ENCODE peak calls at places on chromosomes 12 and 14, in four cellular contexts. A, K, J and Q are unnamed samples.
A peak's percentile ranks its signal among the peaks of the same experiment; 100 is the strongest.

GRCh38 chr12:66066071-66066928 is 64.2 kb downstream of the LLPH start:
- DNase-seq in K (no peak), J (no peak), A (no peak), Q (peak; percentile 78)

GRCh38 chr12:104788848-104789271 is 169.2 kb downstream of the SLC41A2 start:
- DNase-seq in J (no peak), A (no peak), K (no peak), Q (no peak)

GRCh38 chr12:32777776-32778175 is 22.1 kb upstream of the YARS2 start:
- DNase-seq in K (no peak), J (no peak), A (no peak), Q (no peak)

GRCh38 chr12:111788178-111788654 is 21.5 kb downstream of the ALDH2 start:
- DNase-seq in K (no peak), A (no peak), J (peak; percentile 48), Q (no peak)

GRCh38 chr14:61498811-61499210 is 177.4 kb downstream of the PRKCH start:
- DNase-seq in J (no peak), A (no peak), K (no peak), Q (no peak)

GRCh38 chr12:124242529-124243065 is 52.3 kb upstream of the RFLNA start:
- DNase-seq in J (no peak), A (no peak), K (no peak), Q (no peak)

GRCh38 chr14:49863483-49864262 is 11.1 kb upstream of the NEMF start:
- DNase-seq in J (peak; percentile 24), A (no peak), K (peak; percentile 49), Q (no peak)

GRCh38 chr14:68911594-68912227 is 67.4 kb downstream of the ACTN1 start:
- DNase-seq in J (peak; percentile 92), A (peak; percentile 92), K (peak; percentile 88), Q (peak; percentile 74)

GRCh38 chr12:132545955-132546354 is 56.0 kb downstream of the FBRSL1 start:
- DNase-seq in J (no peak), A (no peak), K (no peak), Q (no peak)

GRCh38 chr12:22856120-22856699 is 231.2 kb downstream of the ETNK1 start:
- DNase-seq in J (peak; percentile 37), K (peak; percentile 12), A (peak; percentile 8), Q (peak; percentile 20)

GRCh38 chr12:26691234-26691970 is 141.6 kb downstream of the ITPR2 start:
- DNase-seq in A (peak; percentile 64), K (peak; percentile 52), J (no peak), Q (peak; percentile 24)

GRCh38 chr12:674272-674781 is 11.1 kb upstream of the NINJ2 start:
- DNase-seq in A (no peak), J (no peak), K (no peak), Q (no peak)

GRCh38 chr14:96268426-96269358 is 12.7 kb downstream of the BDKRB1 start:
- DNase-seq in J (no peak), A (peak; percentile 82), K (no peak), Q (no peak)

GRCh38 chr12:12799163-12799920 is 13.8 kb upstream of the DDX47 start:
- DNase-seq in A (no peak), K (no peak), J (no peak), Q (no peak)

GRCh38 chr12:120225852-120226640 is 25.1 kb upstream of the RPLP0 start:
- DNase-seq in J (no peak), K (peak; percentile 57), A (no peak), Q (no peak)

GRCh38 chr14:96274122-96274910 is 18.3 kb downstream of the BDKRB1 start:
- DNase-seq in J (peak; percentile 61), A (no peak), K (no peak), Q (no peak)

GRCh38 chr12:53502983-53503728 is 2.1 kb downstream of the TARBP2 start:
- DNase-seq in K (no peak), J (no peak), A (no peak), Q (no peak)

GRCh38 chr12:2654741-2655140 is 140.0 kb upstream of the FKBP4 start:
- DNase-seq in K (no peak), J (no peak), A (no peak), Q (no peak)

GRCh38 chr14:22980672-22981089 is 1.7 kb downstream of the AJUBA start:
- DNase-seq in A (peak; percentile 54), J (peak; percentile 43), K (no peak), Q (peak; percentile 76)

GRCh38 chr12:108750471-108751402 is 19.4 kb upstream of the CORO1C start:
- DNase-seq in K (no peak), J (no peak), A (no peak), Q (no peak)

GRCh38 chr12:45745861-45746277 is 16.4 kb downstream of the ARID2 start:
- DNase-seq in J (peak; percentile 39), A (no peak), K (no peak), Q (no peak)

GRCh38 chr14:105500036-105500725 is 9.1 kb downstream of the TEDC1 start:
- DNase-seq in K (no peak), A (no peak), J (peak; percentile 17), Q (no peak)

GRCh38 chr14:93103392-93104080 is 12.2 kb downstream of the ITPK1 start:
- DNase-seq in K (no peak), A (no peak), J (peak; percentile 9), Q (no peak)

GRCh38 chr12:101040936-101041335 is 169.1 kb downstream of the SLC5A8 start:
- DNase-seq in K (no peak), J (no peak), A (no peak), Q (no peak)

GRCh38 chr12:107929436-107929835 is 154.9 kb downstream of the ASCL4 start:
- DNase-seq in J (peak; percentile 42), A (peak; percentile 35), K (peak; percentile 34), Q (peak; percentile 35)

GRCh38 chr12:9065607-9065856 is 50.2 kb downstream of the A2M start:
- DNase-seq in K (no peak), J (no peak), A (no peak), Q (peak; percentile 11)

GRCh38 chr12:47885012-47885501 is 19.7 kb downstream of the VDR start:
- DNase-seq in A (no peak), J (no peak), K (peak; percentile 33), Q (no peak)

GRCh38 chr12:93892431-93893210 is 215.4 kb downstream of the CRADD start:
- DNase-seq in K (no peak), J (no peak), A (no peak), Q (no peak)

GRCh38 chr12:93896962-93897361 is 219.8 kb downstream of the CRADD start:
- DNase-seq in A (no peak), K (no peak), J (no peak), Q (no peak)

GRCh38 chr12:93894391-93895095 is 217.4 kb downstream of the CRADD start:
- DNase-seq in A (no peak), J (peak; percentile 38), K (no peak), Q (no peak)

GRCh38 chr12:93895096-93895460 is 217.9 kb downstream of the CRADD start:
- DNase-seq in J (no peak), A (no peak), K (no peak), Q (no peak)

GRCh38 chr12:93896427-93896826 is 219.3 kb downstream of the CRADD start:
- DNase-seq in J (peak; percentile 24), K (peak; percentile 33), A (peak; percentile 16), Q (no peak)
- TF ChIP-seq SMC3 in J (no peak), K (no peak), A (no peak), Q (no peak)

GRCh38 chr12:10186299-10186698 is 7.5 kb downstream of the TMEM52B start:
- DNase-seq in J (no peak), K (no peak), A (no peak), Q (no peak)

GRCh38 chr12:10179871-10180270 is 1.0 kb downstream of the TMEM52B start:
- DNase-seq in J (no peak), A (no peak), K (no peak), Q (no peak)

GRCh38 chr12:10178766-10179165 is at the start of gene TMEM52B:
- DNase-seq in K (no peak), A (no peak), J (no peak), Q (no peak)

GRCh38 chr12:10184261-10184843 is 5.5 kb downstream of the TMEM52B start:
- DNase-seq in A (no peak), K (no peak), J (no peak), Q (no peak)

GRCh38 chr12:10182662-10183061 is 3.8 kb downstream of the TMEM52B start:
- DNase-seq in J (no peak), K (no peak), A (no peak), Q (no peak)
- TF ChIP-seq SMC3 in J (no peak), K (no peak), A (no peak), Q (no peak)

DNA sequence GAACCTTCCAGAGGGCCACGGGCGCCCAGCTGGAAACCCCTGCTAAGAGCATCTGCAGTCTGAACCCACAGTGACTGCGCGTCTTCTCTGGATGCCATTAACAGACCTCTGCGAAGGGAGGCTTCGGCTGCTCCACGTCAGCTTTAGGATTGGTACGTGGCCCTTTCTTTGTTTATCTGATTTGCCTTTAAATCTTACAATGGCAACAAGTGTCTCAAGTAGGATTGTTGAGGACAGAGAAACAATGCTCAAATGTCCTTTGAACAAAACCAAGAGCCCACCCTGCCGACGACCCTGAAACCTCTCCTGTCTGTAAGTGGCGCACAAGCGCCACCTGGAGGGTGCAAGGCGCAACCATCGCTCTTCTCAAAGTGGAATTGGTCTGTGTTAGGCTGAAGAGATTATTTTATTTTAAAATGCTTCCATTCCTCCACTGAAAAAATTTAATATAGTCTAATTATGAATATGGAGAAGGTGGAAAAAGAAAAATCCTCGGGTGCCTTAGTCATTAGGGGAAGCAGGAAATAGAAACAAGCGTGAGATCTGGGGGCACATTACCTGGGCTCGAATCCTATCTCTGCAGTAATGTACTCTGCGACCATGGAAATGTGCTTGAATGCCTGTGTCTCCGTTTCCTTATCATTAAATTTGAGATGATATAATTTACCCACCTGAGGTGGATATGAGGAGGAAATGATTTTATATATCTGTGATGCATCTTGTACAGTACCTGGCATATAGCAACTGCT is 82.6 kb upstream of the PTPRB start:
- DNase-seq in K (peak; percentile 46), A (no peak), J (peak; percentile 48), Q (peak; percentile 1)
- TF ChIP-seq SMC3 in K (peak; percentile 88), A (peak; percentile 95), J (peak; percentile 80), Q (peak; percentile 79)

GRCh38 chr12:96303656-96304055 is 96.6 kb downstream of the CDK17 start:
- DNase-seq in K (no peak), A (no peak), J (no peak), Q (no peak)
- TF ChIP-seq SMC3 in K (no peak), A (no peak), J (no peak), Q (no peak)

GRCh38 chr14:67391266-67391665 is 20.7 kb downstream of the PLEK2 start:
- DNase-seq in A (no peak), K (peak; percentile 85), J (no peak), Q (no peak)
- TF ChIP-seq SMC3 in A (no peak), K (no peak), J (no peak), Q (no peak)

GRCh38 chr12:123151679-123152454 is 977 bp upstream of the PITPNM2 start:
- DNase-seq in K (no peak), J (no peak), A (no peak), Q (no peak)
- TF ChIP-seq SMC3 in K (no peak), J (no peak), A (no peak), Q (no peak)

DNA sequence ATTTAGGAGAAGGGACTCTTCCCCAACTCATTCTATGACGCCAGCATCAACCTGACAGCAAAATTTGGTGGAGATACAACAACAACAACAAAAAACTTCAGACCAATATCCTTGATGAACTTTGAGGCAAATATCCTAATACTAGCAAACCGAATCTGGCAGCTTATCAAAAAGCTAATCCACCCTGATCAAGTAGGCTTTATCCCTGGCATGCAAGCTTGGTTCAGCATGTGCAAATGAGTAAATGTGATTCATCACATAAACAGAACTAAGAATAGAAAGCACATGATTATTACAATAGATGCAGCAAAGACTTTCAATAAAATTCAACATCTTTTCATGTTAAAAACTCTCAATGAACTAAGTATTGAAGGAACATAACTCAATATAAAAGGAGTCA is 233.5 kb downstream of the CCDC59 start:
- DNase-seq in A (no peak), K (no peak), J (no peak), Q (no peak)
- TF ChIP-seq SMC3 in A (no peak), K (no peak), J (no peak), Q (no peak)